ENCODE peak calls at places on chromosomes 12 and 14, in eight cellular contexts. X, U, P, O, R, Z, H and G are unnamed samples.

GRCh38 chr14:97010491-97011160 is 213.4 kb downstream of the VRK1 start:
- DNase-seq in P (no peak), H (no peak), X (no peak), O (no peak), R (no peak), Z (no peak), U (peak; percentile 50), G (no peak)

GRCh38 chr12:14952295-14952995 is 9.0 kb downstream of the ARHGDIB start:
- DNase-seq in O (peak; percentile 43), P (peak; percentile 84), R (peak; percentile 97), U (no peak), Z (peak; percentile 27), X (peak; percentile 48), H (no peak), G (peak; percentile 98)

GRCh38 chr12:96500686-96501085 is 11.3 kb downstream of the CFAP54 start:
- DNase-seq in X (no peak), H (no peak), O (no peak), Z (no peak), R (no peak), U (no peak), P (peak; percentile 64), G (peak; percentile 54)

GRCh38 chr14:91839754-91840153 is 27.6 kb downstream of the TC2N start:
- DNase-seq in H (no peak), X (no peak), R (no peak), O (peak; percentile 49), Z (no peak), P (peak; percentile 8), U (no peak), G (no peak)

GRCh38 chr14:65414961-65415589 is 2.5 kb downstream of the FUT8 start:
- DNase-seq in O (peak; percentile 22), U (no peak), R (peak; percentile 35), H (peak; percentile 37), Z (no peak), X (no peak), P (peak; percentile 25), G (peak; percentile 80)

GRCh38 chr12:91993287-91994028 is 152.2 kb downstream of the BTG1 start:
- DNase-seq in P (no peak), H (no peak), X (no peak), O (no peak), U (no peak), Z (no peak), R (no peak), G (no peak)

GRCh38 chr12:16112626-16113560 is 164.6 kb downstream of the SLC15A5 start:
- DNase-seq in Z (peak; percentile 91), P (no peak), O (no peak), H (peak; percentile 54), U (peak; percentile 86), R (no peak), X (no peak), G (no peak)

GRCh38 chr12:69851976-69852375 is 26.9 kb downstream of the MYRFL start:
- DNase-seq in R (peak; percentile 70), Z (no peak), U (no peak), X (no peak), O (peak; percentile 66), P (no peak), H (no peak), G (peak; percentile 30)

GRCh38 chr14:55832122-55832911 is 252.3 kb downstream of the KTN1 start:
- DNase-seq in O (no peak), H (no peak), P (no peak), Z (no peak), R (peak; percentile 33), U (no peak), X (no peak), G (peak; percentile 19)

GRCh38 chr12:85866929-85867776 is 6.9 kb upstream of the NTS start:
- DNase-seq in R (peak; percentile 58), O (peak; percentile 89), H (peak; percentile 49), X (peak; percentile 47), Z (peak; percentile 75), U (no peak), P (peak; percentile 54), G (peak; percentile 71)

GRCh38 chr14:94622653-94623421 is 10.6 kb downstream of the SERPINA3 start:
- DNase-seq in H (no peak), U (no peak), P (no peak), Z (no peak), O (no peak), R (peak; percentile 63), X (no peak), G (no peak)

GRCh38 chr14:24483604-24484252 is 24.3 kb downstream of the CMA1 start:
- DNase-seq in P (no peak), O (peak; percentile 56), R (peak; percentile 27), U (no peak), Z (peak; percentile 2), H (no peak), X (no peak), G (no peak)

GRCh38 chr12:78540621-78541336 is 323.8 kb upstream of the SYT1 start:
- DNase-seq in U (no peak), H (no peak), O (no peak), R (no peak), Z (no peak), P (no peak), X (no peak), G (peak; percentile 34)

GRCh38 chr12:2794736-2795289 is at the start of gene FKBP4:
- DNase-seq in H (peak; percentile 92), Z (peak; percentile 93), P (peak; percentile 95), U (peak; percentile 94), R (peak; percentile 83), X (peak; percentile 47), O (peak; percentile 100), G (peak; percentile 97)

GRCh38 chr14:100610511-100611217 is 23.4 kb upstream of the BEGAIN start:
- DNase-seq in H (no peak), U (peak; percentile 16), X (no peak), O (peak; percentile 72), P (no peak), R (peak; percentile 25), Z (no peak), G (peak; percentile 60)

GRCh38 chr14:102690509-102691286 is 86.6 kb upstream of the TRAF3 start:
- DNase-seq in H (no peak), R (no peak), Z (no peak), P (no peak), X (no peak), U (no peak), O (no peak), G (no peak)

GRCh38 chr12:7935773-7936581 is at the start of gene SLC2A3:
- DNase-seq in P (peak; percentile 82), O (peak; percentile 92), X (no peak), Z (peak; percentile 97), R (peak; percentile 91), H (peak; percentile 72), U (peak; percentile 88), G (peak; percentile 94)

GRCh38 chr12:107464644-107465043 is 221.0 kb upstream of the PWP1 start:
- DNase-seq in Z (no peak), P (no peak), H (no peak), R (no peak), X (no peak), U (no peak), O (no peak), G (no peak)

GRCh38 chr14:68670344-68670725 is 122.5 kb downstream of the ZFP36L1 start:
- DNase-seq in X (no peak), R (no peak), O (no peak), Z (no peak), U (no peak), P (no peak), H (no peak), G (no peak)

GRCh38 chr14:20834899-20835298 is 32.3 kb upstream of the RNASE1 start:
- DNase-seq in X (no peak), H (no peak), Z (no peak), U (no peak), R (no peak), O (no peak), P (no peak), G (no peak)
- H3K79me2 ChIP-seq in X (no peaks in the 10 kb centered on the region), H (no peaks in the 10 kb centered on the region), Z (no peaks in the 10 kb centered on the region), U (no peaks in the 10 kb centered on the region), R (no peaks in the 10 kb centered on the region), O (no peaks in the 10 kb centered on the region), P (no peaks in the 10 kb centered on the region), G (no peaks in the 10 kb centered on the region)

DNA sequence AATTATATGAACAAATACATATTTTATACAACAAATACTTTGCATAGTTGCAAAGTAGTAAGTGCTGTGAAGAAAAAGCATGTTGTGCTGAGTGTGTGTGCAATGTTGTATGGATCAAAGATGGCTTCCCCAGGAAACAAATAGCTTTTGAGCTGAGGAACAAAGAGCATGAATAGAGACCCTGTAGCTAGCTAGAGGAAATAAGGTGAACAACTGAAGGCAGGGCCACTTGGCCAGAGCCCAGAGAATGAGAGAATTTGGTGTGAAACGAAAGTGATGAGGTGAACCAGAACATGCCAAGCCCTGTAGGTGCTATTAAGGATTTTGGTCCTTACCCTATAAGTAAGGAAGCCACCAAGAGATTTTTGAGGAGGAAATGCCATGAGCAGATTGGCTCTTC is 17.1 kb downstream of the DYRK2 start:
- DNase-seq in R (no peak), X (no peak), O (no peak), P (no peak), H (peak; percentile 10), Z (no peak), U (no peak), G (no peak)
- H3K4me1 ChIP-seq in R (peaks cover 14% of the 10 kb centered on the region), X (no peaks in the 10 kb centered on the region), O (peaks cover 27% of the 10 kb centered on the region), P (no peaks in the 10 kb centered on the region), H (peaks cover 14% of the 10 kb centered on the region), Z (no peaks in the 10 kb centered on the region), U (no peaks in the 10 kb centered on the region), G (peaks cover 58% of the 10 kb centered on the region)

GRCh38 chr12:991350-992278 is 591 bp downstream of the ERC1 start:
- DNase-seq in U (peak; percentile 87), R (no peak), X (no peak), Z (peak; percentile 30), P (no peak), H (peak; percentile 13), O (peak; percentile 93), G (peak; percentile 56)
- H3K79me2 ChIP-seq in U (peaks cover 6% of the 10 kb centered on the region), R (peaks cover 37% of the 10 kb centered on the region), X (peaks cover 47% of the 10 kb centered on the region), Z (peaks cover 9% of the 10 kb centered on the region), P (peaks cover 56% of the 10 kb centered on the region), H (peaks cover 51% of the 10 kb centered on the region), O (peaks cover 64% of the 10 kb centered on the region), G (peaks cover 62% of the 10 kb centered on the region)

GRCh38 chr12:32303171-32303570 is 96.2 kb upstream of the FGD4 start:
- DNase-seq in R (no peak), X (no peak), P (no peak), H (no peak), U (no peak), Z (no peak), O (no peak), G (no peak)

GRCh38 chr12:32301216-32301615 is 98.1 kb upstream of the FGD4 start:
- DNase-seq in O (no peak), Z (no peak), U (no peak), X (no peak), R (no peak), H (no peak), P (no peak), G (no peak)

GRCh38 chr12:32296541-32296940 is 102.8 kb upstream of the FGD4 start:
- DNase-seq in X (no peak), U (no peak), O (no peak), P (no peak), R (no peak), Z (no peak), H (no peak), G (no peak)

GRCh38 chr12:32302218-32302826 is 97.0 kb upstream of the FGD4 start:
- DNase-seq in X (peak; percentile 45), H (peak; percentile 46), O (peak; percentile 31), Z (peak; percentile 83), U (peak; percentile 72), P (peak; percentile 81), R (no peak), G (peak; percentile 45)

DNA sequence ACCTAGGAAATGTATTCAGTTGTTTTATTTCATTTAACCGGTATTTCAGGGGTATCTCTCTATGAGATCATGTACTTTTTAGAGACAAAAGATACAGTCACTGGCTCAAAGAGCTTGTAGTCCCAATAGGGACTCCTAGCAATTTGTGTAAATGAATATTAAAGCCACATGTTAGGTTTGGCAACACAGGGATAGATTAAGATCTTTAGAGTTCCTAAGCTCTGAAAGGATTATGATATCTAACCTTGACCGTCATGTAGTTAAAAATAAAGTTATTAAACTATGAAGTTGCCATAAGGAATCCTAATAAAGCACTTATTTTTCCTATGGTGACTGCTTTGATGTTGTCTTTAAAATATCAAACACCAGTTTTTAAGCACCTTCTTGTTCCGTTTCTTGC is 100.4 kb upstream of the FGD4 start:
- DNase-seq in H (no peak), R (no peak), X (no peak), O (no peak), Z (no peak), U (no peak), P (no peak), G (peak; percentile 56)
- H3K4me1 ChIP-seq in H (no peaks in the 10 kb centered on the region), R (no peaks in the 10 kb centered on the region), X (no peaks in the 10 kb centered on the region), O (no peaks in the 10 kb centered on the region), Z (no peaks in the 10 kb centered on the region), U (no peaks in the 10 kb centered on the region), P (peaks cover 3% of the 10 kb centered on the region), G (no peaks in the 10 kb centered on the region)